ENCODE peak calls at places on chromosomes 6 and 20, in seven cellular contexts. One of them, this sample, is unnamed.

GRCh38 chr20:57763235-57763595 is 53.4 kb upstream of the PMEPA1 start:
- DNase-seq in neural crest cell: no peak
- DNase-seq in A549: no peak
- DNase-seq in colonic mucosa: no peak
- DNase-seq in mesothelial cell of epicardium: no peak
- DNase-seq in activated CD8-positive, alpha-beta T cell treated with anti-CD3 and anti-CD28 coated beads for 36 hours: no peak
- DNase-seq in progenitor cell of endocrine pancreas: no peak
- DNase-seq in this sample: no peak

GRCh38 chr20:61436268-61436667 is 184.2 kb downstream of the CDH4 start:
- DNase-seq in neural crest cell: no peak
- DNase-seq in A549: no peak
- DNase-seq in colonic mucosa: no peak
- DNase-seq in mesothelial cell of epicardium: no peak
- DNase-seq in activated CD8-positive, alpha-beta T cell treated with anti-CD3 and anti-CD28 coated beads for 36 hours: no peak
- DNase-seq in progenitor cell of endocrine pancreas: no peak
- DNase-seq in this sample: peak; percentile 65

GRCh38 chr20:380763-381580 is 412 bp downstream of the TRIB3 start:
- DNase-seq in neural crest cell: peak; percentile 47
- DNase-seq in A549: peak; percentile 84
- DNase-seq in colonic mucosa: peak; percentile 58
- DNase-seq in mesothelial cell of epicardium: peak; percentile 70
- DNase-seq in activated CD8-positive, alpha-beta T cell treated with anti-CD3 and anti-CD28 coated beads for 36 hours: peak; percentile 79
- DNase-seq in progenitor cell of endocrine pancreas: peak; percentile 65
- DNase-seq in this sample: peak; percentile 83

GRCh38 chr20:37363221-37364012 is 17.5 kb downstream of the SRC start:
- DNase-seq in neural crest cell: no peak
- DNase-seq in A549: no peak
- DNase-seq in colonic mucosa: no peak
- DNase-seq in mesothelial cell of epicardium: no peak
- DNase-seq in activated CD8-positive, alpha-beta T cell treated with anti-CD3 and anti-CD28 coated beads for 36 hours: no peak
- DNase-seq in progenitor cell of endocrine pancreas: no peak
- DNase-seq in this sample: no peak

GRCh38 chr6:3208096-3208774 is 19.2 kb downstream of the TUBB2B start:
- DNase-seq in neural crest cell: no peak
- DNase-seq in A549: no peak
- DNase-seq in colonic mucosa: no peak
- DNase-seq in mesothelial cell of epicardium: no peak
- DNase-seq in activated CD8-positive, alpha-beta T cell treated with anti-CD3 and anti-CD28 coated beads for 36 hours: no peak
- DNase-seq in progenitor cell of endocrine pancreas: no peak
- DNase-seq in this sample: peak; percentile 94

GRCh38 chr6:46735720-46736031 is 501 bp upstream of the PLA2G7 start:
- DNase-seq in neural crest cell: no peak
- DNase-seq in A549: no peak
- DNase-seq in colonic mucosa: no peak
- DNase-seq in mesothelial cell of epicardium: no peak
- DNase-seq in activated CD8-positive, alpha-beta T cell treated with anti-CD3 and anti-CD28 coated beads for 36 hours: no peak
- DNase-seq in progenitor cell of endocrine pancreas: no peak
- DNase-seq in this sample: no peak

GRCh38 chr6:3489032-3489757 is 32.3 kb upstream of the SLC22A23 start:
- DNase-seq in neural crest cell: no peak
- DNase-seq in A549: no peak
- DNase-seq in colonic mucosa: no peak
- DNase-seq in mesothelial cell of epicardium: no peak
- DNase-seq in activated CD8-positive, alpha-beta T cell treated with anti-CD3 and anti-CD28 coated beads for 36 hours: no peak
- DNase-seq in progenitor cell of endocrine pancreas: no peak
- DNase-seq in this sample: peak; percentile 61

GRCh38 chr6:16438677-16439615 is 200.6 kb downstream of the GMPR start:
- DNase-seq in neural crest cell: no peak
- DNase-seq in A549: peak; percentile 57
- DNase-seq in colonic mucosa: no peak
- DNase-seq in mesothelial cell of epicardium: no peak
- DNase-seq in activated CD8-positive, alpha-beta T cell treated with anti-CD3 and anti-CD28 coated beads for 36 hours: peak; percentile 39
- DNase-seq in progenitor cell of endocrine pancreas: no peak
- DNase-seq in this sample: peak; percentile 82

GRCh38 chr6:33693186-33694158 is 18.0 kb downstream of the UQCC2 start:
- DNase-seq in neural crest cell: no peak
- DNase-seq in A549: no peak
- DNase-seq in colonic mucosa: no peak
- DNase-seq in mesothelial cell of epicardium: no peak
- DNase-seq in activated CD8-positive, alpha-beta T cell treated with anti-CD3 and anti-CD28 coated beads for 36 hours: no peak
- DNase-seq in progenitor cell of endocrine pancreas: no peak
- DNase-seq in this sample: no peak

GRCh38 chr6:2558861-2559811 is 191.6 kb downstream of the MYLK4 start:
- DNase-seq in neural crest cell: no peak
- DNase-seq in A549: no peak
- DNase-seq in colonic mucosa: no peak
- DNase-seq in mesothelial cell of epicardium: no peak
- DNase-seq in activated CD8-positive, alpha-beta T cell treated with anti-CD3 and anti-CD28 coated beads for 36 hours: no peak
- DNase-seq in progenitor cell of endocrine pancreas: no peak
- DNase-seq in this sample: no peak

GRCh38 chr6:2209226-2209809 is 36.1 kb downstream of the GMDS start:
- DNase-seq in neural crest cell: no peak
- DNase-seq in A549: no peak
- DNase-seq in colonic mucosa: peak; percentile 70
- DNase-seq in mesothelial cell of epicardium: no peak
- DNase-seq in activated CD8-positive, alpha-beta T cell treated with anti-CD3 and anti-CD28 coated beads for 36 hours: peak; percentile 66
- DNase-seq in progenitor cell of endocrine pancreas: peak; percentile 54
- DNase-seq in this sample: peak; percentile 18

GRCh38 chr20:31740208-31740607 is 1.1 kb downstream of the TPX2 start:
- DNase-seq in neural crest cell: no peak
- DNase-seq in A549: no peak
- DNase-seq in colonic mucosa: no peak
- DNase-seq in mesothelial cell of epicardium: no peak
- DNase-seq in activated CD8-positive, alpha-beta T cell treated with anti-CD3 and anti-CD28 coated beads for 36 hours: peak; percentile 58
- DNase-seq in progenitor cell of endocrine pancreas: no peak
- DNase-seq in this sample: peak; percentile 70

GRCh38 chr6:48087448-48087847 is 23.5 kb downstream of the PTCHD4 start:
- DNase-seq in neural crest cell: no peak
- DNase-seq in A549: no peak
- DNase-seq in colonic mucosa: no peak
- DNase-seq in mesothelial cell of epicardium: no peak
- DNase-seq in activated CD8-positive, alpha-beta T cell treated with anti-CD3 and anti-CD28 coated beads for 36 hours: no peak
- DNase-seq in progenitor cell of endocrine pancreas: no peak
- DNase-seq in this sample: peak; percentile 77
- TF ChIP-seq CTCF in neural crest cell: peak; percentile 49
- TF ChIP-seq CTCF in A549: peak; percentile 52
- TF ChIP-seq CTCF in colonic mucosa: no peak
- TF ChIP-seq CTCF in mesothelial cell of epicardium: no peak
- TF ChIP-seq CTCF in activated CD8-positive, alpha-beta T cell treated with anti-CD3 and anti-CD28 coated beads for 36 hours: no peak
- TF ChIP-seq CTCF in progenitor cell of endocrine pancreas: peak; percentile 39
- TF ChIP-seq CTCF in this sample: peak; percentile 54

GRCh38 chr20:47545499-47545898 is 43.8 kb downstream of the NCOA3 start:
- DNase-seq in neural crest cell: no peak
- DNase-seq in A549: no peak
- DNase-seq in colonic mucosa: no peak
- DNase-seq in mesothelial cell of epicardium: no peak
- DNase-seq in activated CD8-positive, alpha-beta T cell treated with anti-CD3 and anti-CD28 coated beads for 36 hours: no peak
- DNase-seq in progenitor cell of endocrine pancreas: no peak
- DNase-seq in this sample: no peak

GRCh38 chr20:47544240-47544639 is 42.6 kb downstream of the NCOA3 start:
- DNase-seq in neural crest cell: no peak
- DNase-seq in A549: no peak
- DNase-seq in colonic mucosa: no peak
- DNase-seq in mesothelial cell of epicardium: no peak
- DNase-seq in activated CD8-positive, alpha-beta T cell treated with anti-CD3 and anti-CD28 coated beads for 36 hours: peak; percentile 38
- DNase-seq in progenitor cell of endocrine pancreas: no peak
- DNase-seq in this sample: peak; percentile 34

GRCh38 chr20:47544852-47545251 is 43.2 kb downstream of the NCOA3 start:
- DNase-seq in neural crest cell: no peak
- DNase-seq in A549: no peak
- DNase-seq in colonic mucosa: no peak
- DNase-seq in mesothelial cell of epicardium: no peak
- DNase-seq in activated CD8-positive, alpha-beta T cell treated with anti-CD3 and anti-CD28 coated beads for 36 hours: no peak
- DNase-seq in progenitor cell of endocrine pancreas: no peak
- DNase-seq in this sample: peak; percentile 60

GRCh38 chr20:47547034-47547387 is 45.3 kb downstream of the NCOA3 start:
- DNase-seq in neural crest cell: no peak
- DNase-seq in A549: no peak
- DNase-seq in colonic mucosa: no peak
- DNase-seq in mesothelial cell of epicardium: no peak
- DNase-seq in activated CD8-positive, alpha-beta T cell treated with anti-CD3 and anti-CD28 coated beads for 36 hours: no peak
- DNase-seq in progenitor cell of endocrine pancreas: no peak
- DNase-seq in this sample: no peak

DNA sequence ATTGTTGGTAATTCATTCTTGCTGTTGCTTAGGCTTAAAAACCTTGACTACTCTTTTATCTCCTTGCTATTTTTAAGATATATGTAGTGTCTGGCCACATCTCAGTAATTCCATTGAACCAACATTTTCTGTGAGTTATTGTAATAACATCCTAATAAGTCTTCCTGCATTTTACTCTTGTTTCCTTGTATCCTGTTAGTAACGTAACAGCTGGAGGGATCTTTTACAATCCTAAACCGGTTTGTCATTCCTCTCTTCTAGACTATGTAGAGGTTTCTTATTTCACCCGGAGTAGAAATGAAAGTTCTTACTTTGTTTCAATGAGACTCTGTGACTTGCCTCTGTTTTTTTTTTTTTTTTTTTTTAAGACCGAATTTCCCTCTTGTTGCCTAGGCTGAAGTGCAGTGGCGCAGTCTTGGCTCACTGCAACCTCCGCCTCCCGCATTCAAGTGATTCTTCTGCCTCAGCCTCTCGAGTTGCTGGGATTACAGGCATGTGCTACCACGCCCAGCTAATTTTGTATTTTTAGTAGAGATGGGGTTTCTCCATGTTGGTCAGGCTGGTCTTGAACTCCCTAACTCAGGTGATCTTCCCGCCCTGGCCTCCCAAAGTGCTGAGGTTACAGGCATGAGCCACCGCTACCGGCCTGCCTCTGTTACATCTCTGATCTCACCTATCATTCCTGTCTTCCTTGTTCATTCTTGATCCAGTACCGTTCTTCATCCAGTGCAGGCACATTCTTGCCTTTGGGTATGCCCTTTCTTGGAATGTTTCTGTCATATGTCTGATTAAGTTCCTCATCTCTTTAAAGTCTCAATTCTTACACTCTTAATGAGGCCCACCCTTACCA is 44.7 kb downstream of the NCOA3 start:
- DNase-seq in neural crest cell: no peak
- DNase-seq in A549: no peak
- DNase-seq in colonic mucosa: no peak
- DNase-seq in mesothelial cell of epicardium: no peak
- DNase-seq in activated CD8-positive, alpha-beta T cell treated with anti-CD3 and anti-CD28 coated beads for 36 hours: no peak
- DNase-seq in progenitor cell of endocrine pancreas: no peak
- DNase-seq in this sample: peak; percentile 81
- TF ChIP-seq CTCF in neural crest cell: no peak
- TF ChIP-seq CTCF in A549: no peak
- TF ChIP-seq CTCF in colonic mucosa: no peak
- TF ChIP-seq CTCF in mesothelial cell of epicardium: no peak
- TF ChIP-seq CTCF in activated CD8-positive, alpha-beta T cell treated with anti-CD3 and anti-CD28 coated beads for 36 hours: no peak
- TF ChIP-seq CTCF in progenitor cell of endocrine pancreas: no peak
- TF ChIP-seq CTCF in this sample: no peak

GRCh38 chr6:129248976-129249375 is 366.0 kb downstream of the LAMA2 start:
- DNase-seq in neural crest cell: no peak
- DNase-seq in A549: no peak
- DNase-seq in colonic mucosa: no peak
- DNase-seq in mesothelial cell of epicardium: no peak
- DNase-seq in activated CD8-positive, alpha-beta T cell treated with anti-CD3 and anti-CD28 coated beads for 36 hours: no peak
- DNase-seq in progenitor cell of endocrine pancreas: no peak
- DNase-seq in this sample: no peak

GRCh38 chr6:129252377-129253071 is 369.6 kb downstream of the LAMA2 start:
- DNase-seq in neural crest cell: no peak
- DNase-seq in A549: no peak
- DNase-seq in colonic mucosa: no peak
- DNase-seq in mesothelial cell of epicardium: no peak
- DNase-seq in activated CD8-positive, alpha-beta T cell treated with anti-CD3 and anti-CD28 coated beads for 36 hours: no peak
- DNase-seq in progenitor cell of endocrine pancreas: no peak
- DNase-seq in this sample: no peak

GRCh38 chr6:129253731-129254130 is 370.8 kb downstream of the LAMA2 start:
- DNase-seq in neural crest cell: no peak
- DNase-seq in A549: no peak
- DNase-seq in colonic mucosa: no peak
- DNase-seq in mesothelial cell of epicardium: no peak
- DNase-seq in activated CD8-positive, alpha-beta T cell treated with anti-CD3 and anti-CD28 coated beads for 36 hours: no peak
- DNase-seq in progenitor cell of endocrine pancreas: no peak
- DNase-seq in this sample: no peak

DNA sequence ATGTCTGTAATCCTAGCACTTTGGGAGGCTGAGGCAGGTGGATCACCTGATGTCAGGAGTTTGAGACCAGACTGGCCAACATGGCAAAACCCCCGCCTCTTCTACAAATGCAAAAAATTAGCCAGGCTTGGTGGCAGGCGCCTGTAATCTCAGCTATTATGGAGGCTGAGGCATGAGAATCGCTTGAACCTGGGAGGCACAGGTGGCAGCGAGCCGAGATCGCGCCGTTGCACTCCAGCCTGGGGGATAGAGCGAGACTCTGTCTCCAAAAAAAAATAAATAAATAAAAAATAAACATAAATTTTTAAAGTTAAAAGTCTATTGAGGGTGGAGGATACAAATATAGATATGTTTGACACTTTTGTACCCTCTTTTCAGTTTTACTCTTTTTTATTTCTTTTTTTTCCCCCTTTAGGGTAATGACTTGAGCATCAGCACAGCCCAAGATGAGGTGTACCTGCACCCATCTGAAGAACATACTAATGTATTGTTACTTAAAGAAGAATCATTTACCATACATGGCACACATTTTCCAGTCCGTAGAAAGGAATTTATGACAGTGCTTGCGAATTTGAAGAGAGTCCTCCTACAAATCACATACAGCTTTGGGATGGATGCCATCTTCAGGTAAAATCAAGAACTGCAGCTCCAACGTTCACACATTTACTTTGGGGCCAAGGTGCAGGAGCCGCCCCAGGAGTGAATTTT is 368.9 kb downstream of the LAMA2 start:
- DNase-seq in neural crest cell: peak; percentile 65
- DNase-seq in A549: peak; percentile 8
- DNase-seq in colonic mucosa: peak; percentile 89
- DNase-seq in mesothelial cell of epicardium: peak; percentile 63
- DNase-seq in activated CD8-positive, alpha-beta T cell treated with anti-CD3 and anti-CD28 coated beads for 36 hours: peak; percentile 75
- DNase-seq in progenitor cell of endocrine pancreas: peak; percentile 42
- DNase-seq in this sample: peak; percentile 84
- TF ChIP-seq CTCF in neural crest cell: peak; percentile 86
- TF ChIP-seq CTCF in A549: peak; percentile 56
- TF ChIP-seq CTCF in colonic mucosa: peak; percentile 85
- TF ChIP-seq CTCF in mesothelial cell of epicardium: peak; percentile 87
- TF ChIP-seq CTCF in activated CD8-positive, alpha-beta T cell treated with anti-CD3 and anti-CD28 coated beads for 36 hours: peak; percentile 89
- TF ChIP-seq CTCF in progenitor cell of endocrine pancreas: peak; percentile 88
- TF ChIP-seq CTCF in this sample: peak; percentile 91

DNA sequence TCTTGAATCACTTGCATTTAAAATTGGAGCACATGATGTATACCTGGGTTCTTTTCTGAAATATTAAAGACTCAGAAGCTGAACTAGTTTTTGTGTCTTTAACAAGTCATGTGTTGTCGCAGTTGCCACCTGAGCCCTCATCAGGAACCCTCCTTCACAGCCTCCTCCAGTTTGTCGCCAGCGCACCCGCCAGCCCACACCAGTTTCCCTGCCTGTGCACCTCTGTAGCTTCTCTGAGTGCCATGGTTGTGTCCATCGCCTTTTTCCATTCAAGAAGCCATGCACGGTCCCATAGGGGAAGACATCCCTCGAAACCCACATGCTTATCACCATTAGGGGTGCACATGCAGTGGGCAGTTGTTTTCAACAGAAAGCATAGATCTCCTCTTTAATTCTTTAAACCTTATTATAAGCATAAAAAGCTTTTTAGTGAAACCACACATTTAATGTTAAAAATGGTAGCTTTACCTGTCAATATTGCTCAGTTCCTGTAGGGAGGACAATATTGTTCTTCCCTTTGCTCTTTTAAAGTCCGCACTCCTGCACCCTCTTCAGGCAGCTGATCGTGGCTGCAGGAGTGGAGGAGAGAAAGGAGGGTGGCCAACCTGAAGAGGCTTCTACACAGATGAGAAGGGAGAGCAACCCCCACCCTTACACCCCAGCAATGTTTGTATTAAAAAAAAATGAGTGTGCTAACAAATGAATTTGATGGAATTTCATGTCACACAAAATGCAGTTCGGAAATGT is 121.9 kb downstream of the CFAP61 start:
- DNase-seq in neural crest cell: no peak
- DNase-seq in A549: no peak
- DNase-seq in colonic mucosa: no peak
- DNase-seq in mesothelial cell of epicardium: no peak
- DNase-seq in activated CD8-positive, alpha-beta T cell treated with anti-CD3 and anti-CD28 coated beads for 36 hours: no peak
- DNase-seq in progenitor cell of endocrine pancreas: no peak
- DNase-seq in this sample: no peak
- TF ChIP-seq CTCF in neural crest cell: no peak
- TF ChIP-seq CTCF in A549: no peak
- TF ChIP-seq CTCF in colonic mucosa: no peak
- TF ChIP-seq CTCF in mesothelial cell of epicardium: no peak
- TF ChIP-seq CTCF in activated CD8-positive, alpha-beta T cell treated with anti-CD3 and anti-CD28 coated beads for 36 hours: no peak
- TF ChIP-seq CTCF in progenitor cell of endocrine pancreas: peak; percentile 15
- TF ChIP-seq CTCF in this sample: no peak